ENCODE peak calls at places on chromosome 11, in eight cellular contexts. A is GM23248, B is GM12878, L is GM23338, D is neural progenitor cell, J is HepG2, R is A673, F is DND-41. O is an unnamed sample.

GRCh38 chr11:2271327-2272240 is 1.2 kb upstream of the ASCL2 start:
- DNase-seq in L (peak; percentile 47), A (no peak), B (no peak), J (no peak), F (no peak), R (no peak), D (no peak), O (peak; percentile 56)

GRCh38 chr11:78460468-78460867 is 42.8 kb upstream of the GAB2 start:
- DNase-seq in J (no peak), A (peak; percentile 48), B (no peak), L (no peak), F (no peak), R (peak; percentile 48), D (no peak), O (no peak)

GRCh38 chr11:63907808-63908530 is 9.0 kb downstream of the RCOR2 start:
- DNase-seq in D (peak; percentile 72), B (no peak), A (no peak), L (peak; percentile 78), J (no peak), R (no peak), F (no peak), O (no peak)

GRCh38 chr11:131759140-131759539 is 388.7 kb downstream of the NTM start:
- DNase-seq in B (no peak), A (no peak), D (no peak), L (no peak), F (no peak), R (no peak), J (no peak), O (no peak)

GRCh38 chr11:110450246-110450645 is 20.5 kb downstream of the FDX1 start:
- DNase-seq in A (no peak), D (no peak), R (no peak), B (no peak), L (no peak), J (no peak), F (no peak), O (no peak)

GRCh38 chr11:123694551-123694950 is 40.1 kb upstream of the SCN3B start:
- DNase-seq in F (no peak), D (no peak), A (peak; percentile 34), B (no peak), L (no peak), R (peak; percentile 26), J (no peak), O (no peak)

GRCh38 chr11:128860571-128861361 is 6.3 kb downstream of the KCNJ1 start:
- DNase-seq in B (no peak), F (no peak), J (no peak), A (peak; percentile 90), L (no peak), R (no peak), D (no peak), O (no peak)

GRCh38 chr11:2699185-2699530 is 636 bp downstream of the KCNQ1OT1 start:
- DNase-seq in D (no peak), L (peak; percentile 37), F (peak; percentile 23), A (peak; percentile 61), R (peak; percentile 31), J (no peak), B (no peak), O (no peak)

GRCh38 chr11:134664863-134665535 is 253.0 kb upstream of the B3GAT1 start:
- DNase-seq in R (no peak), J (no peak), F (peak; percentile 23), A (no peak), B (no peak), D (no peak), L (no peak), O (no peak)

GRCh38 chr11:2690596-2691354 is 9.0 kb downstream of the KCNQ1OT1 start:
- DNase-seq in A (no peak), R (no peak), J (no peak), L (peak; percentile 24), B (no peak), F (no peak), D (no peak), O (no peak)

GRCh38 chr11:114137838-114138237 is 78.3 kb downstream of the ZBTB16 start:
- DNase-seq in R (no peak), B (no peak), A (no peak), F (no peak), J (no peak), D (no peak), L (no peak), O (no peak)

GRCh38 chr11:94128171-94128745 is 383 bp upstream of the PANX1 start:
- DNase-seq in D (no peak), L (peak; percentile 63), B (no peak), R (no peak), F (no peak), J (no peak), A (peak; percentile 68), O (peak; percentile 71)

GRCh38 chr11:93521086-93521485 is 22.1 kb downstream of the SMCO4 start:
- DNase-seq in J (no peak), A (no peak), D (no peak), R (no peak), B (no peak), F (peak; percentile 69), L (no peak), O (no peak)

GRCh38 chr11:20156876-20157613 is 3.2 kb downstream of the DBX1 start:
- DNase-seq in A (no peak), F (no peak), D (peak; percentile 83), R (no peak), B (no peak), J (no peak), L (peak; percentile 27), O (no peak)

GRCh38 chr11:78379039-78379670 is 38.5 kb downstream of the GAB2 start:
- DNase-seq in J (no peak), R (peak; percentile 55), D (no peak), F (no peak), B (no peak), L (no peak), A (peak; percentile 22), O (no peak)

GRCh38 chr11:95068549-95068948 is 1.8 kb downstream of the SRSF8 start:
- DNase-seq in L (peak; percentile 53), B (peak; percentile 88), F (peak; percentile 84), A (peak; percentile 94), D (peak; percentile 67), J (peak; percentile 95), R (peak; percentile 95), O (no peak)

GRCh38 chr11:118247041-118247440 is 5.1 kb downstream of the MPZL3 start:
- DNase-seq in D (no peak), R (no peak), J (peak; percentile 60), B (no peak), L (no peak), F (no peak), A (no peak), O (no peak)

GRCh38 chr11:95925011-95925410 is 1.1 kb upstream of the MTMR2 start:
- DNase-seq in D (peak; percentile 4), J (peak; percentile 31), A (peak; percentile 23), R (no peak), B (no peak), L (peak; percentile 23), F (no peak), O (no peak)

GRCh38 chr11:34837246-34837856 is 78.8 kb downstream of the APIP start:
- DNase-seq in J (peak; percentile 50), L (peak; percentile 49), F (no peak), A (no peak), D (no peak), R (peak; percentile 27), B (no peak), O (no peak)

GRCh38 chr11:126423154-126423553 is 67.7 kb downstream of the ST3GAL4 start:
- DNase-seq in J (no peak), R (no peak), F (no peak), A (no peak), L (no peak), D (no peak), B (no peak), O (no peak)

GRCh38 chr11:71251761-71252433 is 480 bp downstream of the SHANK2 start:
- DNase-seq in D (peak; percentile 87), R (peak; percentile 37), F (no peak), L (peak; percentile 79), B (no peak), A (peak; percentile 26), J (no peak), O (no peak)
- TF ChIP-seq EZH2 in D (no peak), R (peak; percentile 84), F (no peak), L (no peak), B (no peak), A (no peak), J (no peak), O (no peak)

DNA sequence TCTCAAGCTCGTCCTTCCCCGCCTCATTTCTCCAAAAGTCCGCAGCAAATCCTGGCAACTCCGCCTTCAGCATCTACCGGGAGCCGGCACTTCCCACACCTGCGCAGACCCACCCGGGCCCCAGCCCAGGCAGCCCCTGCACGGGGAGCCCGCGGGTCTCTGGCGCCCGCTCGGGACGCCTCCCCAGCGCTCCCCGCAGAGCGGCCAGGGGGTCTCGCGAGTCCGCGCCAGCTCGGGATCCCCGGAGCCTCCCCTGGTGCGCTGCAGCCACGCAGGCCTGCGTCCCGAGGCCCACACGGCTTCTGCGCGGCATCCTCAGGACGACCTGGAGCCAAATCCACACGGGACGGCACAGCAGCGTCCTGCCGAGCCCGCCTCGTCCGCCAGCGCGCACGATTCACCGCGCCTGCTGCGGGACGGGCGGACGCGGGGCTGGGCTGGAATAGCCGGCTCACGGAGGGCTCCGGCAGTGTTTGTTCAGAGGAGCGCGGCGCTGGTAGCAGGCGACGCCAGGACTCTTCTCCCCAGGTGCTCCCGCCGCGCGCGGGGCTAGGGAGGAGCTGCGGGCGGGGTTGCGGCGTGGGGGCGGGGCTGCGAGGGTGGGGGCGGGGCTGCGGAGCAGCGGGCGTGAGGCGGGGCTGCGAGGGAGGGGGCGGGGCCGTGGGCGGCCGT is 810 bp upstream of the PHRF1 start:
- DNase-seq in D (peak; percentile 96), R (peak; percentile 63), A (peak; percentile 80), F (no peak), L (peak; percentile 88), J (peak; percentile 59), B (no peak), O (peak; percentile 63)
- TF ChIP-seq EZH2 in D (no peak), R (no peak), A (no peak), F (no peak), L (no peak), J (no peak), B (no peak), O (peak; percentile 58)

DNA sequence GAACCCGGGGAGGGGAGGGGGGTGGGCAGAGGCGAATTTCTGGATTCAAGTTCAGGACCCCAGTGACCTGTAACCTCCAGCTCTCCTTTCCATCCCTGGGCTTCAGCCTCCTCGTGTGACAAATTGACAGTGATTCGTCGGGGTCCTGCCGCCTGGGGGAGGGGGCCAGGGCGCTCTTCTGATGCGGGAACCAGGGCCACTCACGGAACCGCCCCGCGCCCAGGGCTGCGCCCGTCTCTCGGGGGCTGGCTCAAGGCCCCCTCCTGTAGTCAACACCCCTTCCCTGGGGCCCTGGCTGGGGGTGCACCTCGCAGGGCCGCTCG is 92.8 kb upstream of the ANO1 start:
- DNase-seq in B (no peak), D (no peak), L (peak; percentile 12), F (no peak), A (no peak), R (no peak), J (no peak), O (no peak)
- TF ChIP-seq EZH2 in B (no peak), D (no peak), L (peak; percentile 0), F (no peak), A (no peak), R (no peak), J (no peak), O (peak; percentile 43)

DNA sequence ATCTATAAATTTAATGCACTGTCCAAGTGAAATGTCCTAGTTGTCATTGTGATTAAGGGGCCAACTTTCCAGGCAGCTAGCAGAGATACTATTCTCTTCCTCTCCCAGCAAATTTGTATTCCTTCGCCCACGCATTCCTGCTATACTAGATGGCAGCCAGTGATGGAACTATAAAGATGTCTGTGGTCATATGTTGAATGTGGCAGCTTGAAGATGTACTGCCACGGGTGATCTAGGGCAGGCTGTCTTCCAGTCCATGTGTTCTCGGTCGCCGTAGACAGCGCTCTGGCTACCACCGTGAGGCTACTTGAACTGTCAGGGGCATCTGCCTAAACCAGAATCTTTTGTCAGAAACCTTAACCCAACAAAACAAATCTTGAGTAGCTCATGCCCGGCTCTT is 8.3 kb upstream of the SIDT2 start:
- DNase-seq in L (no peak), F (no peak), D (no peak), R (no peak), J (no peak), A (peak; percentile 27), B (no peak), O (no peak)
- TF ChIP-seq EZH2 in L (no peak), F (no peak), D (no peak), R (no peak), J (no peak), A (no peak), B (no peak), O (no peak)

O was measured in H1.